ENCODE peak calls at places on chromosome 19, in five cellular contexts. One of them, this sample, is unnamed.

GRCh38 chr19:19140476-19140875 is 2.2 kb upstream of the TMEM161A start:
- DNase-seq in BJ: no peak
- DNase-seq in NCI-H748 treated with DMSO at 0.1 percent for 48 hours: no peak
- DNase-seq in astrocyte of the spinal cord: no peak
- DNase-seq in AG04449: no peak
- DNase-seq in this sample: no peak

GRCh38 chr19:45245334-45245787 is at the start of gene EXOC3L2:
- DNase-seq in astrocyte of the spinal cord: no peak
- DNase-seq in AG04449: no peak
- DNase-seq in NCI-H748 treated with DMSO at 0.1 percent for 48 hours: no peak
- DNase-seq in BJ: no peak
- DNase-seq in this sample: no peak

GRCh38 chr19:3801412-3802096 is 15.4 kb upstream of the MATK start:
- DNase-seq in NCI-H748 treated with DMSO at 0.1 percent for 48 hours: peak
- DNase-seq in AG04449: no peak
- DNase-seq in BJ: no peak
- DNase-seq in astrocyte of the spinal cord: no peak
- DNase-seq in this sample: no peak

GRCh38 chr19:47377801-47378200 is 28.7 kb downstream of the DHX34 start:
- DNase-seq in astrocyte of the spinal cord: no peak
- DNase-seq in AG04449: no peak
- DNase-seq in BJ: no peak
- DNase-seq in NCI-H748 treated with DMSO at 0.1 percent for 48 hours: no peak
- DNase-seq in this sample: no peak

GRCh38 chr19:49771674-49772139 is 4.9 kb downstream of the AP2A1 start:
- DNase-seq in NCI-H748 treated with DMSO at 0.1 percent for 48 hours: no peak
- DNase-seq in AG04449: no peak
- DNase-seq in astrocyte of the spinal cord: no peak
- DNase-seq in BJ: no peak
- DNase-seq in this sample: no peak

GRCh38 chr19:47230921-47231214 is at the start of gene BBC3:
- DNase-seq in NCI-H748 treated with DMSO at 0.1 percent for 48 hours: no peak
- DNase-seq in astrocyte of the spinal cord: no peak
- DNase-seq in BJ: no peak
- DNase-seq in AG04449: no peak
- DNase-seq in this sample: no peak

GRCh38 chr19:10899171-10899653 is 27.9 kb downstream of the CARM1 start:
- DNase-seq in AG04449: no peak
- DNase-seq in NCI-H748 treated with DMSO at 0.1 percent for 48 hours: no peak
- DNase-seq in BJ: no peak
- DNase-seq in astrocyte of the spinal cord: no peak
- DNase-seq in this sample: peak

GRCh38 chr19:27689734-27690241 is 1523.2 kb downstream of the UQCRFS1 start:
- DNase-seq in BJ: no peak
- DNase-seq in NCI-H748 treated with DMSO at 0.1 percent for 48 hours: no peak
- DNase-seq in AG04449: no peak
- DNase-seq in astrocyte of the spinal cord: no peak
- DNase-seq in this sample: no peak

GRCh38 chr19:17491287-17491686 is 20.2 kb upstream of the PGLS start:
- DNase-seq in NCI-H748 treated with DMSO at 0.1 percent for 48 hours: no peak
- DNase-seq in astrocyte of the spinal cord: no peak
- DNase-seq in AG04449: no peak
- DNase-seq in BJ: no peak
- DNase-seq in this sample: no peak

GRCh38 chr19:55309437-55309836 is 15.7 kb downstream of the TMEM150B start:
- DNase-seq in BJ: no peak
- DNase-seq in AG04449: no peak
- DNase-seq in astrocyte of the spinal cord: no peak
- DNase-seq in NCI-H748 treated with DMSO at 0.1 percent for 48 hours: no peak
- DNase-seq in this sample: no peak

GRCh38 chr19:39499932-39500331 is 1.2 kb downstream of the DLL3 start:
- DNase-seq in NCI-H748 treated with DMSO at 0.1 percent for 48 hours: no peak
- DNase-seq in AG04449: no peak
- DNase-seq in astrocyte of the spinal cord: no peak
- DNase-seq in BJ: no peak
- DNase-seq in this sample: no peak

GRCh38 chr19:35828694-35829301 is 16.2 kb upstream of the PRODH2 start:
- DNase-seq in astrocyte of the spinal cord: peak
- DNase-seq in NCI-H748 treated with DMSO at 0.1 percent for 48 hours: no peak
- DNase-seq in AG04449: no peak
- DNase-seq in BJ: no peak
- DNase-seq in this sample: no peak

GRCh38 chr19:39679056-39679790 is 23.5 kb downstream of the LGALS16 start:
- DNase-seq in astrocyte of the spinal cord: no peak
- DNase-seq in NCI-H748 treated with DMSO at 0.1 percent for 48 hours: no peak
- DNase-seq in AG04449: no peak
- DNase-seq in BJ: no peak
- DNase-seq in this sample: no peak

GRCh38 chr19:18975011-18975410 is 34.0 kb upstream of the HOMER3 start:
- DNase-seq in NCI-H748 treated with DMSO at 0.1 percent for 48 hours: no peak
- DNase-seq in astrocyte of the spinal cord: no peak
- DNase-seq in BJ: no peak
- DNase-seq in AG04449: no peak
- DNase-seq in this sample: no peak

GRCh38 chr19:41322451-41322850 is 12.5 kb downstream of the CCDC97 start:
- DNase-seq in astrocyte of the spinal cord: no peak
- DNase-seq in BJ: no peak
- DNase-seq in NCI-H748 treated with DMSO at 0.1 percent for 48 hours: no peak
- DNase-seq in AG04449: no peak
- DNase-seq in this sample: no peak

GRCh38 chr19:1929051-1929742 is 11.8 kb upstream of the CSNK1G2 start:
- DNase-seq in AG04449: no peak
- DNase-seq in NCI-H748 treated with DMSO at 0.1 percent for 48 hours: peak
- DNase-seq in BJ: peak
- DNase-seq in astrocyte of the spinal cord: peak
- DNase-seq in this sample: peak

GRCh38 chr19:7926727-7927604 is 1.0 kb upstream of the CTXN1 start:
- DNase-seq in astrocyte of the spinal cord: no peak
- DNase-seq in BJ: no peak
- DNase-seq in NCI-H748 treated with DMSO at 0.1 percent for 48 hours: no peak
- DNase-seq in AG04449: no peak
- DNase-seq in this sample: no peak

GRCh38 chr19:36605101-36605838 is at the start of gene ZNF382:
- DNase-seq in NCI-H748 treated with DMSO at 0.1 percent for 48 hours: no peak
- DNase-seq in BJ: peak
- DNase-seq in astrocyte of the spinal cord: peak
- DNase-seq in AG04449: no peak
- DNase-seq in this sample: peak

GRCh38 chr19:29277107-29277506 is 64.2 kb upstream of the UQCRFS1 start:
- DNase-seq in AG04449: no peak
- DNase-seq in astrocyte of the spinal cord: no peak
- DNase-seq in BJ: no peak
- DNase-seq in NCI-H748 treated with DMSO at 0.1 percent for 48 hours: no peak
- DNase-seq in this sample: no peak

GRCh38 chr19:38233740-38234251 is 9.8 kb upstream of the DPF1 start:
- DNase-seq in BJ: no peak
- DNase-seq in NCI-H748 treated with DMSO at 0.1 percent for 48 hours: peak
- DNase-seq in astrocyte of the spinal cord: peak
- DNase-seq in AG04449: no peak
- DNase-seq in this sample: peak

GRCh38 chr19:43467276-43467675 is 1.9 kb upstream of the LYPD3 start:
- DNase-seq in AG04449: no peak
- DNase-seq in astrocyte of the spinal cord: no peak
- DNase-seq in NCI-H748 treated with DMSO at 0.1 percent for 48 hours: no peak
- DNase-seq in BJ: no peak
- DNase-seq in this sample: no peak

GRCh38 chr19:48968813-48969218 is 3.7 kb downstream of the FTL start:
- DNase-seq in AG04449: no peak
- DNase-seq in astrocyte of the spinal cord: no peak
- DNase-seq in BJ: no peak
- DNase-seq in NCI-H748 treated with DMSO at 0.1 percent for 48 hours: no peak
- DNase-seq in this sample: no peak

GRCh38 chr19:1264801-1265610 is 4.1 kb upstream of the CIRBP start:
- DNase-seq in AG04449: no peak
- DNase-seq in NCI-H748 treated with DMSO at 0.1 percent for 48 hours: no peak
- DNase-seq in BJ: no peak
- DNase-seq in astrocyte of the spinal cord: peak
- DNase-seq in this sample: peak

GRCh38 chr19:475360-475759 is 14.5 kb upstream of the SHC2 start:
- DNase-seq in BJ: no peak
- DNase-seq in astrocyte of the spinal cord: no peak
- DNase-seq in AG04449: no peak
- DNase-seq in NCI-H748 treated with DMSO at 0.1 percent for 48 hours: no peak
- DNase-seq in this sample: no peak